ENCODE peak calls at places on chromosomes 7 and 10, in five cellular contexts. One of them, this sample, is unnamed.

GRCh38 chr7:75601539-75601938 is 109.4 kb downstream of the SPDYE5 start:
- DNase-seq in Calu3: no peak
- DNase-seq in testis: no peak
- DNase-seq in fibroblast of lung: no peak
- DNase-seq in astrocyte of the spinal cord: no peak
- DNase-seq in this sample: no peak

GRCh38 chr7:77288676-77289320 is 89.2 kb upstream of the FGL2 start:
- DNase-seq in astrocyte of the spinal cord: no peak
- DNase-seq in fibroblast of lung: peak
- DNase-seq in testis: no peak
- DNase-seq in Calu3: no peak
- DNase-seq in this sample: no peak

GRCh38 chr10:60591119-60591518 is 187.2 kb upstream of the CDK1 start:
- DNase-seq in testis: no peak
- DNase-seq in fibroblast of lung: no peak
- DNase-seq in astrocyte of the spinal cord: no peak
- DNase-seq in Calu3: no peak
- DNase-seq in this sample: no peak

GRCh38 chr10:21832751-21833150 is 170.8 kb downstream of the DNAJC1 start:
- DNase-seq in Calu3: no peak
- DNase-seq in fibroblast of lung: no peak
- DNase-seq in astrocyte of the spinal cord: no peak
- DNase-seq in testis: no peak
- DNase-seq in this sample: no peak

GRCh38 chr10:126924180-126924914 is 19.1 kb downstream of the DOCK1 start:
- DNase-seq in astrocyte of the spinal cord: no peak
- DNase-seq in testis: no peak
- DNase-seq in Calu3: no peak
- DNase-seq in fibroblast of lung: no peak
- DNase-seq in this sample: no peak

GRCh38 chr10:96511044-96511945 is 2.4 kb downstream of the TLL2 start:
- DNase-seq in fibroblast of lung: no peak
- DNase-seq in astrocyte of the spinal cord: peak
- DNase-seq in testis: peak
- DNase-seq in Calu3: peak
- DNase-seq in this sample: peak

GRCh38 chr10:70596860-70597809 is 5.4 kb downstream of the PRF1 start:
- DNase-seq in fibroblast of lung: no peak
- DNase-seq in Calu3: no peak
- DNase-seq in astrocyte of the spinal cord: no peak
- DNase-seq in testis: no peak
- DNase-seq in this sample: no peak

GRCh38 chr10:86872757-86873156 is 84.7 kb downstream of the MMRN2 start:
- DNase-seq in testis: no peak
- DNase-seq in astrocyte of the spinal cord: peak
- DNase-seq in fibroblast of lung: peak
- DNase-seq in Calu3: no peak
- DNase-seq in this sample: no peak

GRCh38 chr10:74936577-74937445 is 110.4 kb downstream of the KAT6B start:
- DNase-seq in astrocyte of the spinal cord: peak
- DNase-seq in fibroblast of lung: peak
- DNase-seq in testis: no peak
- DNase-seq in Calu3: no peak
- DNase-seq in this sample: no peak

GRCh38 chr10:44975487-44976331 is 2.9 kb downstream of the DEPP1 start:
- DNase-seq in Calu3: peak
- DNase-seq in fibroblast of lung: peak
- DNase-seq in astrocyte of the spinal cord: peak
- DNase-seq in testis: peak
- DNase-seq in this sample: no peak

GRCh38 chr10:72258617-72259016 is 15.1 kb upstream of the DDIT4 start:
- DNase-seq in testis: no peak
- DNase-seq in fibroblast of lung: no peak
- DNase-seq in Calu3: no peak
- DNase-seq in astrocyte of the spinal cord: no peak
- DNase-seq in this sample: no peak

GRCh38 chr7:11203688-11204087 is 230.0 kb downstream of the PHF14 start:
- DNase-seq in astrocyte of the spinal cord: no peak
- DNase-seq in Calu3: no peak
- DNase-seq in testis: no peak
- DNase-seq in fibroblast of lung: no peak
- DNase-seq in this sample: no peak

GRCh38 chr7:105808703-105809590 is 67.5 kb downstream of the ATXN7L1 start:
- DNase-seq in astrocyte of the spinal cord: peak
- DNase-seq in testis: no peak
- DNase-seq in Calu3: peak
- DNase-seq in fibroblast of lung: peak
- DNase-seq in this sample: no peak

GRCh38 chr7:7696458-7697119 is 21.8 kb downstream of the RPA3 start:
- DNase-seq in testis: no peak
- DNase-seq in fibroblast of lung: peak
- DNase-seq in Calu3: peak
- DNase-seq in astrocyte of the spinal cord: peak
- DNase-seq in this sample: no peak

GRCh38 chr10:102758226-102758932 is 14.6 kb downstream of the WBP1L start:
- DNase-seq in Calu3: no peak
- DNase-seq in fibroblast of lung: no peak
- DNase-seq in astrocyte of the spinal cord: no peak
- DNase-seq in testis: no peak
- DNase-seq in this sample: no peak

GRCh38 chr10:72062832-72063702 is 25.3 kb downstream of the SPOCK2 start:
- DNase-seq in astrocyte of the spinal cord: no peak
- DNase-seq in testis: no peak
- DNase-seq in Calu3: no peak
- DNase-seq in fibroblast of lung: no peak
- DNase-seq in this sample: no peak

GRCh38 chr7:31747553-31747952 is 60.5 kb downstream of the PPP1R17 start:
- DNase-seq in astrocyte of the spinal cord: no peak
- DNase-seq in Calu3: no peak
- DNase-seq in testis: no peak
- DNase-seq in fibroblast of lung: no peak
- DNase-seq in this sample: no peak

GRCh38 chr10:95242581-95243317 is 48.1 kb downstream of the PDLIM1 start:
- DNase-seq in astrocyte of the spinal cord: peak
- DNase-seq in Calu3: peak
- DNase-seq in fibroblast of lung: peak
- DNase-seq in testis: peak
- DNase-seq in this sample: peak

GRCh38 chr10:3813986-3814831 is 29.2 kb upstream of the KLF6 start:
- DNase-seq in astrocyte of the spinal cord: peak
- DNase-seq in Calu3: no peak
- DNase-seq in testis: no peak
- DNase-seq in fibroblast of lung: peak
- DNase-seq in this sample: no peak

GRCh38 chr7:48171190-48171589 is at the start of gene ABCA13:
- DNase-seq in Calu3: no peak
- DNase-seq in astrocyte of the spinal cord: peak
- DNase-seq in fibroblast of lung: no peak
- DNase-seq in testis: no peak
- DNase-seq in this sample: no peak

GRCh38 chr10:124792998-124793352 is 1.3 kb upstream of the EEF1AKMT2 start:
- DNase-seq in astrocyte of the spinal cord: no peak
- DNase-seq in fibroblast of lung: no peak
- DNase-seq in testis: no peak
- DNase-seq in Calu3: no peak
- DNase-seq in this sample: no peak

GRCh38 chr10:124791378-124792348 is at the start of gene EEF1AKMT2:
- DNase-seq in Calu3: peak
- DNase-seq in astrocyte of the spinal cord: peak
- DNase-seq in fibroblast of lung: peak
- DNase-seq in testis: peak
- DNase-seq in this sample: peak
- TF ChIP-seq CTCF in Calu3: no peak
- TF ChIP-seq CTCF in astrocyte of the spinal cord: no peak
- TF ChIP-seq CTCF in fibroblast of lung: peak
- TF ChIP-seq CTCF in testis: peak
- TF ChIP-seq CTCF in this sample: peak

DNA sequence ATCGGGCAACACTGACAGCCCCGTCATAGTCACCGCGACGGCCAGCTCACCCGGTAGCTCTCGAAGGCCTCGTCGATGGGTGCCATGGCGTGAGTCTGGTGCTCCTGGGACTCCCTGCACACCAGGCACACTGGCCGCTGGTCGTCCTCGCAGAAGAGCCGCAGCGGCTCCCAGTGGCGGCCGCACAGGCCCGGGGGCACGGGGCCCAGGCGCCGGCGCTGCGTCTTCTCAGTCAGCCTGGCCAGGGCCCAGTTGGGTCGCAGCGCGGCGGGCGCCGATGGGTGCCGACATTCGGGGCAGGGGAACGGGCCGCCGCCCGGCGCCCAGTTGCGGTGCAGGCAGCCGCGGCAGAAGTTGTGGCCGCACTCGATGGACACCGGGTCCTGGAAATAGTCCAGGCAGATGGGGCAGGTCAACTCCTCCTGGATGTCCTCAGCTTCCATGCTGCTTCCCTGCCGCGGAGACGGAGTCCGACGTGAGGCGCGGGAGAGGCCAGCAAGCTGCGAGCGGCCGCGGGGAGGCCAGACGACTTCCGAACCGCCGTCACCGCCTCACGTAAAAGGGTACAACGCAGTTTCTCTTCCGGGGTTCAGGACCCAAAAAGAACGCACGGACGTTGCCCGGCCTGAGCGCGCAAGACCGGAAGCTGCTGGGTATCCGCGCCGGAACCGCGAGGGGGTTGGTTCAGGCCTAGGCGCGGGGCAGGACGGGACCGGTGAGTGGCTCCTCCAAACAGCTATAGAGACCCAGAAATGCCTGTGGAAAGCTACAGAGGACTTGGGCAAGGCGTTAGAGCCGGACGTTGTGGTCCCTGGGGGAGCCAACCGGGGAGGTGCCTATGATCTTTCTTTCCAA is at the start of gene TRIM4:
- DNase-seq in astrocyte of the spinal cord: peak
- DNase-seq in Calu3: peak
- DNase-seq in testis: peak
- DNase-seq in fibroblast of lung: peak
- DNase-seq in this sample: peak
- TF ChIP-seq CTCF in astrocyte of the spinal cord: peak
- TF ChIP-seq CTCF in Calu3: no peak
- TF ChIP-seq CTCF in testis: no peak
- TF ChIP-seq CTCF in fibroblast of lung: peak
- TF ChIP-seq CTCF in this sample: peak

GRCh38 chr7:3732395-3732794 is 431.3 kb downstream of the SDK1 start:
- DNase-seq in fibroblast of lung: no peak
- DNase-seq in testis: no peak
- DNase-seq in Calu3: no peak
- DNase-seq in astrocyte of the spinal cord: no peak
- DNase-seq in this sample: no peak

GRCh38 chr7:3738964-3739363 is 437.9 kb downstream of the SDK1 start:
- DNase-seq in fibroblast of lung: no peak
- DNase-seq in testis: no peak
- DNase-seq in Calu3: no peak
- DNase-seq in astrocyte of the spinal cord: peak
- DNase-seq in this sample: no peak

GRCh38 chr7:3730271-3730670 is 429.2 kb downstream of the SDK1 start:
- DNase-seq in testis: no peak
- DNase-seq in fibroblast of lung: peak
- DNase-seq in Calu3: no peak
- DNase-seq in astrocyte of the spinal cord: peak
- DNase-seq in this sample: no peak

DNA sequence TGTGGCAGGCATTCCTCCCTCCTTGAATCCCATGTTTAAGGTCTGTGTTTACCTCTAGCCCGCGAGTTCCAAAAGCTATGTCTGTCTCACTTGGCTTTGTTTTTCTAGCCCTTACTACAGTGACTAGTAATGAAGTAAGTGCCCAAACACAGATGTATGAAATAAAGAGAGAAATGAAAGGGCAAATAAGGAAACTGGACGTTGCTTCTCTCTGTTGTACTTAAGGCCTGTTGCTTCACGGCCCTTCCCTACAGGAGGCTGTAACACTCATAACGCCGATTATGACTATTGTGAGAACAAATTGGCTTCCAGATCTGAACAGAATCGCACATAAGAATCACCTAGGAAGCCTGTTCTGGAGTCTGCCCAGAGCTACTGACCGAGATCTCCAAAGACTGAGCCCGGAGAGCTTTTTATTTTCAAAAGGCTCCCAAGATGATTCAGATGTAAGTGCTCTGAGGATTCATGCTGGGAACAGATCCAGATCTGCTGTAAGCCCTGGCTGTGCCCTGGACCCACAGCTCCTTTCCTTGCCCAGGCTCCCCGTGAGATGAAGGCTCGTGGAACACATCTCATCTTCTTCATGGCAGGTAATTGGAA is 432.6 kb downstream of the SDK1 start:
- DNase-seq in astrocyte of the spinal cord: peak
- DNase-seq in testis: no peak
- DNase-seq in Calu3: no peak
- DNase-seq in fibroblast of lung: peak
- DNase-seq in this sample: no peak
- TF ChIP-seq CTCF in astrocyte of the spinal cord: no peak
- TF ChIP-seq CTCF in testis: no peak
- TF ChIP-seq CTCF in Calu3: no peak
- TF ChIP-seq CTCF in fibroblast of lung: no peak
- TF ChIP-seq CTCF in this sample: no peak

DNA sequence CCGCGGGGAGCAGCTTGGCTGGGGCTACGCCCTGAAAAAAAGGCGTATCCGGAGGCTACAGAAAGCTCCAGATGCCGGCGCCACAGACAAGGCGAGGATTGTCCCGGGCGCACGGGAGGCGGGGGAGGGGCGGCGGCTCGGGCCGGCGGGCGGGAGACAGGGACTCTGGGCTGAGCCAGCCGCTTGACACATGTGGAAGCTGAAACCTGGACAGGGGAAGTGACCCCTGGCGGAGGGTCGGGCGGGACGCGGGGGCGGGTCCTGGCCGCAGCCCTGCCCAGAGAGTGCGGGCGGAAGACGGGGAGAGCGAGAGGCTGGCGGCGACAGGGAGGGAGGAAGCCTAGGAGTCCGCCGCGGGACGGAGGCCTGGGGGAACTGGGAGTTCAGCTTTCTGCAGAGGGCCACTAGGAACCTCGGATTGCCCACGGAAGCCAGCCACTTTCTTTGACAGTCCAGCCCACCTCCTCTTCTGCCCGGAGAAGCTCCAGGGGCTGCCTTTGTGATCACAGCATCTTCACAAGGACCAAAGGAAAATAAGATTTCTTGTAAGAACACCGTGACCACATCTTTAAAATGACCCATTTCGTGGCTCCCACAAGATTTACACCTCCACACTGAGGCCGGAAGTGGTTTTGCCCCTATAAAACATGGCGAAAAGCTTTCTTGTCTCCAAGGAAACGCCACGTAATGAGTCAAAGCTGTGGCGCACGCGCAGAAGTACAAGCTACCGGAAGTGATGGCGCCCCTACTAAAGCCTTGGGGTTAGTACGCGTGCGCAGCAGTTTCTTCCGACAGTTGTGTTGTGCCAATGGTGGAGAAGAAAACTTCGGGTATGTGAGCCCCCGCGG is at the start of the genes PLOD3 and ZNHIT1:
- DNase-seq in testis: peak
- DNase-seq in astrocyte of the spinal cord: peak
- DNase-seq in fibroblast of lung: peak
- DNase-seq in Calu3: peak
- DNase-seq in this sample: peak
- TF ChIP-seq CTCF in testis: no peak
- TF ChIP-seq CTCF in astrocyte of the spinal cord: no peak
- TF ChIP-seq CTCF in fibroblast of lung: no peak
- TF ChIP-seq CTCF in Calu3: peak
- TF ChIP-seq CTCF in this sample: no peak